ENCODE peak calls at places on chromosome 4, in nine cellular contexts. One of them, this sample, is unnamed.

GRCh38 chr4:74205046-74205445 is 47.1 kb downstream of the MTHFD2L start:
- DNase-seq in trophoblast cell: no peak
- DNase-seq in RWPE2: no peak
- DNase-seq in PC-3: no peak
- DNase-seq in fibroblast of mammary gland: no peak
- DNase-seq in lung: no peak
- DNase-seq in epithelial cell of esophagus: no peak
- DNase-seq in right lobe of liver: no peak
- DNase-seq in psoas muscle: no peak
- DNase-seq in this sample: no peak

GRCh38 chr4:121818215-121818614 is 5.5 kb downstream of the CCNA2 start:
- DNase-seq in RWPE2: no peak
- DNase-seq in epithelial cell of esophagus: no peak
- DNase-seq in lung: no peak
- DNase-seq in right lobe of liver: no peak
- DNase-seq in psoas muscle: no peak
- DNase-seq in fibroblast of mammary gland: no peak
- DNase-seq in PC-3: no peak
- DNase-seq in trophoblast cell: no peak
- DNase-seq in this sample: no peak

GRCh38 chr4:145734051-145734450 is 54.1 kb downstream of the C4orf51 start:
- DNase-seq in fibroblast of mammary gland: peak
- DNase-seq in epithelial cell of esophagus: peak
- DNase-seq in PC-3: peak
- DNase-seq in right lobe of liver: no peak
- DNase-seq in trophoblast cell: peak
- DNase-seq in psoas muscle: no peak
- DNase-seq in RWPE2: no peak
- DNase-seq in lung: no peak
- DNase-seq in this sample: peak

GRCh38 chr4:72323227-72323626 is 245.8 kb downstream of the ADAMTS3 start:
- DNase-seq in fibroblast of mammary gland: no peak
- DNase-seq in lung: no peak
- DNase-seq in psoas muscle: no peak
- DNase-seq in RWPE2: no peak
- DNase-seq in PC-3: peak
- DNase-seq in right lobe of liver: no peak
- DNase-seq in epithelial cell of esophagus: no peak
- DNase-seq in trophoblast cell: no peak
- DNase-seq in this sample: no peak

GRCh38 chr4:7332216-7333023 is 102.3 kb downstream of the PSAPL1 start:
- DNase-seq in trophoblast cell: no peak
- DNase-seq in epithelial cell of esophagus: no peak
- DNase-seq in fibroblast of mammary gland: peak
- DNase-seq in lung: no peak
- DNase-seq in psoas muscle: peak
- DNase-seq in RWPE2: no peak
- DNase-seq in PC-3: no peak
- DNase-seq in right lobe of liver: no peak
- DNase-seq in this sample: peak

GRCh38 chr4:158729716-158730559 is 6.7 kb upstream of the PPID start:
- DNase-seq in right lobe of liver: peak
- DNase-seq in PC-3: peak
- DNase-seq in RWPE2: no peak
- DNase-seq in fibroblast of mammary gland: peak
- DNase-seq in psoas muscle: peak
- DNase-seq in epithelial cell of esophagus: peak
- DNase-seq in lung: peak
- DNase-seq in trophoblast cell: peak
- DNase-seq in this sample: peak

GRCh38 chr4:7140062-7140691 is 52.2 kb upstream of the SORCS2 start:
- DNase-seq in PC-3: no peak
- DNase-seq in epithelial cell of esophagus: no peak
- DNase-seq in trophoblast cell: no peak
- DNase-seq in psoas muscle: no peak
- DNase-seq in right lobe of liver: no peak
- DNase-seq in RWPE2: no peak
- DNase-seq in fibroblast of mammary gland: no peak
- DNase-seq in lung: no peak
- DNase-seq in this sample: no peak

GRCh38 chr4:1082215-1083182 is 30.9 kb downstream of the RNF212 start:
- DNase-seq in fibroblast of mammary gland: peak
- DNase-seq in lung: peak
- DNase-seq in RWPE2: peak
- DNase-seq in epithelial cell of esophagus: peak
- DNase-seq in right lobe of liver: peak
- DNase-seq in PC-3: peak
- DNase-seq in trophoblast cell: peak
- DNase-seq in psoas muscle: peak
- DNase-seq in this sample: peak

GRCh38 chr4:158259955-158260575 is 49.8 kb downstream of the TMEM144 start:
- DNase-seq in lung: no peak
- DNase-seq in psoas muscle: no peak
- DNase-seq in right lobe of liver: no peak
- DNase-seq in fibroblast of mammary gland: peak
- DNase-seq in trophoblast cell: peak
- DNase-seq in epithelial cell of esophagus: peak
- DNase-seq in RWPE2: no peak
- DNase-seq in PC-3: peak
- DNase-seq in this sample: no peak

GRCh38 chr4:142095886-142096605 is 459.7 kb downstream of the IL15 start:
- DNase-seq in PC-3: peak
- DNase-seq in epithelial cell of esophagus: peak
- DNase-seq in fibroblast of mammary gland: peak
- DNase-seq in psoas muscle: no peak
- DNase-seq in lung: no peak
- DNase-seq in RWPE2: peak
- DNase-seq in right lobe of liver: no peak
- DNase-seq in trophoblast cell: peak
- DNase-seq in this sample: peak

GRCh38 chr4:53463340-53463739 is 85.9 kb downstream of the FIP1L1 start:
- DNase-seq in psoas muscle: no peak
- DNase-seq in fibroblast of mammary gland: peak
- DNase-seq in epithelial cell of esophagus: no peak
- DNase-seq in RWPE2: no peak
- DNase-seq in PC-3: no peak
- DNase-seq in right lobe of liver: no peak
- DNase-seq in lung: no peak
- DNase-seq in trophoblast cell: no peak
- DNase-seq in this sample: no peak

GRCh38 chr4:117835566-117835965 is 198.7 kb upstream of the NDST3 start:
- DNase-seq in psoas muscle: no peak
- DNase-seq in right lobe of liver: no peak
- DNase-seq in fibroblast of mammary gland: no peak
- DNase-seq in epithelial cell of esophagus: no peak
- DNase-seq in PC-3: no peak
- DNase-seq in lung: no peak
- DNase-seq in RWPE2: no peak
- DNase-seq in trophoblast cell: no peak
- DNase-seq in this sample: no peak

GRCh38 chr4:72875545-72875944 is 194.0 kb downstream of the COX18 start:
- DNase-seq in right lobe of liver: no peak
- DNase-seq in RWPE2: no peak
- DNase-seq in psoas muscle: no peak
- DNase-seq in lung: no peak
- DNase-seq in fibroblast of mammary gland: no peak
- DNase-seq in epithelial cell of esophagus: no peak
- DNase-seq in trophoblast cell: no peak
- DNase-seq in PC-3: no peak
- DNase-seq in this sample: no peak

GRCh38 chr4:184475096-184475461 is 729 bp upstream of the IRF2 start:
- DNase-seq in fibroblast of mammary gland: peak
- DNase-seq in PC-3: peak
- DNase-seq in RWPE2: no peak
- DNase-seq in lung: peak
- DNase-seq in epithelial cell of esophagus: peak
- DNase-seq in right lobe of liver: peak
- DNase-seq in psoas muscle: peak
- DNase-seq in trophoblast cell: peak
- DNase-seq in this sample: peak

GRCh38 chr4:156537275-156537674 is 434.3 kb downstream of the PDGFC start:
- DNase-seq in right lobe of liver: no peak
- DNase-seq in RWPE2: no peak
- DNase-seq in epithelial cell of esophagus: no peak
- DNase-seq in psoas muscle: no peak
- DNase-seq in PC-3: no peak
- DNase-seq in lung: no peak
- DNase-seq in trophoblast cell: peak
- DNase-seq in fibroblast of mammary gland: no peak
- DNase-seq in this sample: no peak

GRCh38 chr4:156534205-156534604 is 437.4 kb downstream of the PDGFC start:
- DNase-seq in PC-3: no peak
- DNase-seq in RWPE2: no peak
- DNase-seq in right lobe of liver: no peak
- DNase-seq in psoas muscle: no peak
- DNase-seq in trophoblast cell: no peak
- DNase-seq in lung: no peak
- DNase-seq in fibroblast of mammary gland: no peak
- DNase-seq in epithelial cell of esophagus: no peak
- DNase-seq in this sample: no peak

GRCh38 chr4:156538651-156539285 is 432.8 kb downstream of the PDGFC start:
- DNase-seq in epithelial cell of esophagus: peak
- DNase-seq in right lobe of liver: no peak
- DNase-seq in psoas muscle: no peak
- DNase-seq in fibroblast of mammary gland: no peak
- DNase-seq in trophoblast cell: peak
- DNase-seq in lung: no peak
- DNase-seq in RWPE2: no peak
- DNase-seq in PC-3: no peak
- DNase-seq in this sample: no peak

GRCh38 chr4:156536661-156537060 is 434.9 kb downstream of the PDGFC start:
- DNase-seq in psoas muscle: no peak
- DNase-seq in PC-3: peak
- DNase-seq in right lobe of liver: no peak
- DNase-seq in epithelial cell of esophagus: peak
- DNase-seq in lung: no peak
- DNase-seq in fibroblast of mammary gland: peak
- DNase-seq in RWPE2: no peak
- DNase-seq in trophoblast cell: peak
- DNase-seq in this sample: peak

GRCh38 chr4:156538210-156538609 is 433.4 kb downstream of the PDGFC start:
- DNase-seq in epithelial cell of esophagus: no peak
- DNase-seq in trophoblast cell: peak
- DNase-seq in lung: no peak
- DNase-seq in RWPE2: no peak
- DNase-seq in fibroblast of mammary gland: no peak
- DNase-seq in psoas muscle: no peak
- DNase-seq in PC-3: no peak
- DNase-seq in right lobe of liver: no peak
- DNase-seq in this sample: no peak
- H3K4me3 ChIP-seq in epithelial cell of esophagus: no peak
- H3K4me3 ChIP-seq in trophoblast cell: no peak
- H3K4me3 ChIP-seq in lung: no peak
- H3K4me3 ChIP-seq in RWPE2: no peak
- H3K4me3 ChIP-seq in fibroblast of mammary gland: no peak
- H3K4me3 ChIP-seq in psoas muscle: no peak
- H3K4me3 ChIP-seq in PC-3: no peak
- H3K4me3 ChIP-seq in right lobe of liver: no peak
- H3K4me3 ChIP-seq in this sample: no peak

GRCh38 chr4:123463869-123464268 is 67.3 kb downstream of the SPRY1 start:
- DNase-seq in lung: no peak
- DNase-seq in psoas muscle: no peak
- DNase-seq in fibroblast of mammary gland: no peak
- DNase-seq in PC-3: no peak
- DNase-seq in RWPE2: no peak
- DNase-seq in epithelial cell of esophagus: no peak
- DNase-seq in trophoblast cell: no peak
- DNase-seq in right lobe of liver: no peak
- DNase-seq in this sample: no peak
- H3K4me3 ChIP-seq in lung: no peak
- H3K4me3 ChIP-seq in psoas muscle: no peak
- H3K4me3 ChIP-seq in fibroblast of mammary gland: no peak
- H3K4me3 ChIP-seq in PC-3: no peak
- H3K4me3 ChIP-seq in RWPE2: no peak
- H3K4me3 ChIP-seq in epithelial cell of esophagus: no peak
- H3K4me3 ChIP-seq in trophoblast cell: no peak
- H3K4me3 ChIP-seq in right lobe of liver: no peak
- H3K4me3 ChIP-seq in this sample: no peak

GRCh38 chr4:85474818-85475630 is at the start of gene ARHGAP24:
- DNase-seq in PC-3: peak
- DNase-seq in epithelial cell of esophagus: peak
- DNase-seq in psoas muscle: peak
- DNase-seq in fibroblast of mammary gland: peak
- DNase-seq in trophoblast cell: peak
- DNase-seq in RWPE2: peak
- DNase-seq in right lobe of liver: peak
- DNase-seq in lung: peak
- DNase-seq in this sample: peak

GRCh38 chr4:85478576-85478975 is 3.6 kb downstream of the ARHGAP24 start:
- DNase-seq in right lobe of liver: no peak
- DNase-seq in lung: no peak
- DNase-seq in trophoblast cell: peak
- DNase-seq in RWPE2: no peak
- DNase-seq in psoas muscle: no peak
- DNase-seq in fibroblast of mammary gland: peak
- DNase-seq in PC-3: no peak
- DNase-seq in epithelial cell of esophagus: no peak
- DNase-seq in this sample: no peak

GRCh38 chr4:85475631-85476233 is 782 bp downstream of the ARHGAP24 start:
- DNase-seq in epithelial cell of esophagus: peak
- DNase-seq in right lobe of liver: no peak
- DNase-seq in fibroblast of mammary gland: peak
- DNase-seq in trophoblast cell: peak
- DNase-seq in lung: no peak
- DNase-seq in PC-3: no peak
- DNase-seq in psoas muscle: peak
- DNase-seq in RWPE2: no peak
- DNase-seq in this sample: peak

GRCh38 chr4:85477538-85477937 is 2.6 kb downstream of the ARHGAP24 start:
- DNase-seq in right lobe of liver: no peak
- DNase-seq in lung: no peak
- DNase-seq in fibroblast of mammary gland: peak
- DNase-seq in RWPE2: no peak
- DNase-seq in PC-3: no peak
- DNase-seq in psoas muscle: no peak
- DNase-seq in trophoblast cell: peak
- DNase-seq in epithelial cell of esophagus: no peak
- DNase-seq in this sample: peak

DNA sequence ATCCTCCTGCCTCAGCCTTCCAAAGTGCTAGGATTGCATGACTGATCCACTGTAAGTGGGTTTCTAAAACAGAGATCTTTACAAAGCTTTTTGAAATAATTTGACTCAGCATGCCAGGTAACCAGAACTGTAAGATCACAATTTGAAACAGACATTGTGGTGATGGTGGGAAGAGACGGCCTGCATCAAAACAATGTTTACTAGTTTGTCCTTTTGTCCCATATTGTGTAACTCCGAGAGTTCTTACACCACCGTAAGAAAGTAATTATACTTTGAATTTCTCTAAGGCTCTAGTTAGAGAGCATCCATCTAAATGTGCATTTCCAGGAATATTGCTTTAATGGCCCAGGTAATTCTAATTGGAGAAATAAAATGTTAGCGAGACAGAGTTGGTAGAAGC is 594 bp upstream of the ARHGAP24 start:
- DNase-seq in PC-3: no peak
- DNase-seq in epithelial cell of esophagus: no peak
- DNase-seq in psoas muscle: no peak
- DNase-seq in right lobe of liver: no peak
- DNase-seq in RWPE2: no peak
- DNase-seq in fibroblast of mammary gland: peak
- DNase-seq in lung: no peak
- DNase-seq in trophoblast cell: peak
- DNase-seq in this sample: no peak
- H3K4me3 ChIP-seq in PC-3: peak
- H3K4me3 ChIP-seq in epithelial cell of esophagus: peak
- H3K4me3 ChIP-seq in psoas muscle: peak
- H3K4me3 ChIP-seq in right lobe of liver: peak
- H3K4me3 ChIP-seq in RWPE2: peak
- H3K4me3 ChIP-seq in fibroblast of mammary gland: peak
- H3K4me3 ChIP-seq in lung: no peak
- H3K4me3 ChIP-seq in trophoblast cell: no peak
- H3K4me3 ChIP-seq in this sample: peak

GRCh38 chr4:71260544-71260943 is 78.3 kb upstream of the SLC4A4 start:
- DNase-seq in fibroblast of mammary gland: no peak
- DNase-seq in RWPE2: no peak
- DNase-seq in psoas muscle: no peak
- DNase-seq in lung: no peak
- DNase-seq in PC-3: no peak
- DNase-seq in epithelial cell of esophagus: no peak
- DNase-seq in trophoblast cell: no peak
- DNase-seq in right lobe of liver: no peak
- DNase-seq in this sample: no peak
- H3K4me3 ChIP-seq in fibroblast of mammary gland: no peak
- H3K4me3 ChIP-seq in RWPE2: no peak
- H3K4me3 ChIP-seq in psoas muscle: no peak
- H3K4me3 ChIP-seq in lung: no peak
- H3K4me3 ChIP-seq in PC-3: no peak
- H3K4me3 ChIP-seq in epithelial cell of esophagus: no peak
- H3K4me3 ChIP-seq in trophoblast cell: no peak
- H3K4me3 ChIP-seq in right lobe of liver: peak
- H3K4me3 ChIP-seq in this sample: no peak

This sample was measured in MG63.